ENCODE peak calls at places on chromosomes 2 and 18, in five cellular contexts. Q is GM13976; H is psoas muscle; S is cardiac fibroblast; B is stimulated activated CD8-positive, alpha-beta memory T cell treated with anti-CD3 and anti-CD28 coated beads, Interleukin-4, amount 100 ng/mL, for 24 hours. Z is an unnamed sample.

GRCh38 chr18:37487400-37487831 is 78.2 kb downstream of the CELF4 start:
- DNase-seq in Q (no peak), B (no peak), H (no peak), S (no peak), Z (no peak)

GRCh38 chr18:46055841-46056240 is 16.2 kb downstream of the PSTPIP2 start:
- DNase-seq in H (no peak), Q (no peak), B (no peak), S (no peak), Z (no peak)

GRCh38 chr2:46315103-46315890 is 18.1 kb downstream of the EPAS1 start:
- DNase-seq in Q (no peak), B (no peak), H (peak), S (peak), Z (no peak)

GRCh38 chr2:101852824-101853223 is 138.9 kb upstream of the IL1R2 start:
- DNase-seq in H (no peak), S (no peak), B (no peak), Q (no peak), Z (no peak)

GRCh38 chr2:42025151-42025582 is 22.7 kb upstream of the PKDCC start:
- DNase-seq in Q (no peak), S (peak), H (peak), B (no peak), Z (no peak)

GRCh38 chr2:17935242-17935885 is 56.9 kb downstream of the KCNS3 start:
- DNase-seq in S (no peak), B (no peak), Q (no peak), H (no peak), Z (no peak)

GRCh38 chr2:31923662-31924061 is 87.1 kb downstream of the MEMO1 start:
- DNase-seq in Q (no peak), B (no peak), S (no peak), H (no peak), Z (no peak)

GRCh38 chr18:64972545-64972944 is 778.3 kb upstream of the CDH7 start:
- DNase-seq in H (no peak), B (no peak), S (no peak), Q (no peak), Z (no peak)

GRCh38 chr2:88596141-88596830 is 31.0 kb downstream of the EIF2AK3 start:
- DNase-seq in H (no peak), Q (no peak), B (no peak), S (no peak), Z (no peak)

GRCh38 chr2:112795720-112796119 is 11.4 kb upstream of the IL1A start:
- DNase-seq in B (no peak), H (no peak), Q (no peak), S (no peak), Z (no peak)

GRCh38 chr2:111121028-111121872 is 536 bp downstream of the BCL2L11 start:
- DNase-seq in H (peak), S (peak), B (no peak), Q (peak), Z (peak)

GRCh38 chr2:239832995-239833727 is 192.0 kb downstream of the NDUFA10 start:
- DNase-seq in B (no peak), H (no peak), Q (no peak), S (no peak), Z (peak)

GRCh38 chr2:85741811-85742507 is 11.8 kb upstream of the ATOH8 start:
- DNase-seq in S (peak), H (peak), Q (no peak), B (no peak), Z (no peak)

GRCh38 chr2:60316381-60317028 is 236.9 kb downstream of the BCL11A start:
- DNase-seq in Q (no peak), B (no peak), H (no peak), S (no peak), Z (no peak)

GRCh38 chr2:238636269-238637073 is 209.7 kb downstream of the ASB1 start:
- DNase-seq in B (no peak), Q (no peak), H (no peak), S (peak), Z (no peak)

GRCh38 chr2:171553858-171554257 is 31.6 kb downstream of the CYBRD1 start:
- DNase-seq in Q (no peak), B (no peak), H (no peak), S (no peak), Z (no peak)

GRCh38 chr2:209688388-209688787 is 83.2 kb upstream of the UNC80 start:
- DNase-seq in S (peak), B (no peak), H (no peak), Q (no peak), Z (no peak)

GRCh38 chr18:71442830-71443229 is 1101.3 kb downstream of the CBLN2 start:
- DNase-seq in H (no peak), S (peak), Q (no peak), B (no peak), Z (no peak)

GRCh38 chr18:33720133-33720532 is 142.1 kb downstream of the ASXL3 start:
- DNase-seq in S (peak), H (no peak), B (no peak), Q (no peak), Z (no peak)

GRCh38 chr2:217875138-217875537 is 127.7 kb downstream of the TNS1 start:
- DNase-seq in B (no peak), S (no peak), Q (no peak), H (no peak), Z (no peak)

GRCh38 chr2:212381428-212382102 is 157.0 kb downstream of the ERBB4 start:
- DNase-seq in Q (no peak), S (no peak), B (no peak), H (no peak), Z (no peak)

GRCh38 chr2:10614940-10615339 is 74.8 kb downstream of the NOL10 start:
- DNase-seq in B (no peak), S (peak), H (no peak), Q (no peak), Z (no peak)

GRCh38 chr2:33475381-33476099 is 909 bp upstream of the RASGRP3 start:
- DNase-seq in S (peak), B (peak), H (peak), Q (peak), Z (peak)

GRCh38 chr2:220188031-220188430 is 560.6 kb downstream of the SLC4A3 start:
- DNase-seq in Q (no peak), B (no peak), H (no peak), S (peak), Z (no peak)

GRCh38 chr2:224948859-224949258 is 93.4 kb downstream of the DOCK10 start:
- DNase-seq in S (peak), H (no peak), Q (no peak), B (no peak), Z (no peak)

GRCh38 chr2:187013058-187013457 is 164.1 kb upstream of the ZSWIM2 start:
- DNase-seq in B (no peak), H (no peak), S (no peak), Q (no peak), Z (no peak)

GRCh38 chr2:4020153-4020552 is 316.8 kb downstream of the DCDC2C start:
- DNase-seq in S (no peak), H (no peak), Q (no peak), B (no peak), Z (no peak)

GRCh38 chr2:177231270-177231669 is 18.7 kb downstream of the HNRNPA3 start:
- DNase-seq in B (no peak), S (no peak), H (no peak), Q (no peak), Z (no peak)

GRCh38 chr2:190407246-190407661 is 901 bp upstream of the MFSD6 start:
- DNase-seq in Q (no peak), H (no peak), B (no peak), S (no peak), Z (no peak)

GRCh38 chr2:69200107-69200520 is 186.9 kb downstream of the GFPT1 start:
- DNase-seq in Q (no peak), H (no peak), B (no peak), S (peak), Z (no peak)

GRCh38 chr2:19607400-19607799 is 249.0 kb upstream of the OSR1 start:
- DNase-seq in S (peak), B (no peak), Q (no peak), H (no peak), Z (no peak)

GRCh38 chr2:17233157-17233556 is 285.1 kb downstream of the RAD51AP2 start:
- DNase-seq in H (no peak), S (no peak), B (no peak), Q (no peak), Z (no peak)

GRCh38 chr2:12678189-12678588 is 38.5 kb upstream of the TRIB2 start:
- DNase-seq in B (no peak), H (no peak), S (no peak), Q (no peak), Z (no peak)

GRCh38 chr2:30975156-30975555 is 163.1 kb downstream of the GALNT14 start:
- DNase-seq in Q (no peak), B (no peak), S (no peak), H (no peak), Z (no peak)

GRCh38 chr2:239574434-239575156 is 173.8 kb upstream of the HDAC4 start:
- DNase-seq in S (no peak), Q (no peak), B (no peak), H (no peak), Z (no peak)

Z was measured in stimulated activated effector memory CD8-positive, alpha-beta T cell treated with anti-CD3 and anti-CD28 coated beads, Interleukin-12 subunit alpha, Interleukin-12 subunit beta, amount 100 ng/mL, for 72 hours.